ENCODE peak calls at places on chromosomes 3 and 15, in ten cellular contexts. V is GM12878, H is psoas muscle, S is foreskin fibroblast, J is B cell, N is MCF 10A, Y is right lobe of liver, K is fibroblast of pulmonary artery, T is cardiac fibroblast, E is brain microvascular endothelial cell. I is an unnamed sample.

GRCh38 chr3:71309342-71309741 is 274.2 kb downstream of the FOXP1 start:
- DNase-seq in E (no peak), H (no peak), K (no peak), J (no peak), Y (no peak), V (no peak), T (no peak), N (no peak), S (peak), I (no peak)

GRCh38 chr3:193869221-193870201 is 266.4 kb upstream of the HES1 start:
- DNase-seq in N (peak), J (peak), V (no peak), E (peak), K (peak), S (peak), Y (peak), T (peak), H (no peak), I (peak)

GRCh38 chr3:169147246-169148008 is 516.1 kb downstream of the MECOM start:
- DNase-seq in K (peak), E (peak), S (peak), Y (peak), N (peak), J (peak), V (no peak), H (peak), T (peak), I (no peak)

GRCh38 chr3:102571030-102571429 is 136.2 kb downstream of the ZPLD1 start:
- DNase-seq in Y (no peak), J (no peak), T (no peak), V (no peak), S (no peak), K (no peak), H (no peak), N (no peak), E (no peak), I (no peak)

GRCh38 chr3:179688847-179689246 is 36.0 kb downstream of the USP13 start:
- DNase-seq in S (no peak), Y (no peak), K (no peak), J (no peak), T (no peak), N (no peak), V (no peak), E (no peak), H (no peak), I (peak)

GRCh38 chr15:57296473-57297162 is 79.7 kb upstream of the CGNL1 start:
- DNase-seq in N (no peak), J (no peak), S (no peak), H (no peak), Y (no peak), K (no peak), T (no peak), E (no peak), V (no peak), I (no peak)

GRCh38 chr3:18808423-18808822 is 339.9 kb upstream of the KCNH8 start:
- DNase-seq in V (no peak), E (no peak), K (peak), S (no peak), Y (no peak), N (peak), H (no peak), T (no peak), J (no peak), I (no peak)

GRCh38 chr15:62975515-62975914 is 67.0 kb upstream of the TPM1 start:
- DNase-seq in T (no peak), H (no peak), E (no peak), V (no peak), S (no peak), J (no peak), N (no peak), Y (no peak), K (no peak), I (no peak)

GRCh38 chr15:98523912-98524255 is 124.5 kb upstream of the IGF1R start:
- DNase-seq in J (no peak), N (no peak), Y (no peak), K (no peak), T (no peak), H (no peak), V (no peak), E (no peak), S (no peak), I (no peak)

GRCh38 chr3:123321806-123322205 is 120.1 kb downstream of the SEC22A start:
- DNase-seq in Y (no peak), S (no peak), V (no peak), E (no peak), T (no peak), K (no peak), J (no peak), N (no peak), H (no peak), I (no peak)

GRCh38 chr15:88454231-88454630 is 13.0 kb downstream of the MRPL46 start:
- DNase-seq in J (no peak), V (no peak), H (no peak), K (peak), S (no peak), T (peak), Y (no peak), N (no peak), E (no peak), I (no peak)

GRCh38 chr15:28192772-28193171 is 93.7 kb upstream of the OCA2 start:
- DNase-seq in N (no peak), S (no peak), Y (no peak), K (no peak), V (no peak), E (no peak), H (no peak), T (peak), J (no peak), I (no peak)

GRCh38 chr3:61724183-61724582 is 162.8 kb downstream of the PTPRG start:
- DNase-seq in J (no peak), Y (no peak), K (no peak), T (no peak), S (no peak), H (no peak), V (peak), N (no peak), E (no peak), I (no peak)

GRCh38 chr15:23497710-23498111 is 50.7 kb upstream of the GOLGA6L2 start:
- DNase-seq in N (no peak), S (no peak), J (no peak), Y (no peak), E (peak), T (peak), K (no peak), V (no peak), H (no peak), I (no peak)

GRCh38 chr15:55715355-55716076 is 27.4 kb downstream of the PRTG start:
- DNase-seq in J (no peak), S (no peak), H (no peak), E (peak), T (no peak), V (no peak), N (no peak), K (no peak), Y (no peak), I (no peak)

GRCh38 chr3:15983693-15984092 is 185.9 kb upstream of the ANKRD28 start:
- DNase-seq in N (no peak), S (no peak), H (no peak), J (no peak), V (no peak), Y (no peak), T (no peak), K (no peak), E (no peak), I (no peak)

GRCh38 chr15:100230784-100231183 is 111.0 kb downstream of the ADAMTS17 start:
- DNase-seq in V (no peak), E (no peak), H (no peak), K (no peak), Y (no peak), T (no peak), J (no peak), S (no peak), N (peak), I (no peak)

GRCh38 chr3:43857361-43858051 is 166.8 kb downstream of the ABHD5 start:
- DNase-seq in N (no peak), T (peak), H (no peak), V (no peak), Y (no peak), E (peak), J (no peak), S (no peak), K (no peak), I (no peak)

GRCh38 chr3:23455775-23456174 is 252.6 kb downstream of the UBE2E2 start:
- DNase-seq in V (no peak), H (no peak), J (no peak), T (peak), Y (no peak), K (peak), S (peak), N (peak), E (peak), I (peak)

GRCh38 chr15:63909819-63910437 is 76.2 kb upstream of the HERC1 start:
- DNase-seq in N (no peak), T (peak), E (peak), K (peak), H (no peak), J (no peak), S (peak), Y (no peak), V (no peak), I (peak)

GRCh38 chr15:100885116-100885515 is 5.5 kb downstream of the ALDH1A3 start:
- DNase-seq in H (peak), K (no peak), E (no peak), T (no peak), S (no peak), V (no peak), Y (no peak), N (no peak), J (no peak), I (no peak)

GRCh38 chr3:177085784-177086183 is 111.5 kb downstream of the TBL1XR1 start:
- DNase-seq in E (no peak), Y (no peak), K (no peak), J (no peak), S (no peak), T (no peak), H (no peak), V (no peak), N (no peak), I (no peak)

GRCh38 chr3:11548721-11549131 is 95.0 kb downstream of the VGLL4 start:
- DNase-seq in E (peak), H (no peak), S (peak), V (no peak), T (peak), K (peak), Y (no peak), J (no peak), N (peak), I (no peak)

GRCh38 chr3:14423963-14424362 is 21.6 kb downstream of the SLC6A6 start:
- DNase-seq in V (no peak), J (no peak), N (no peak), H (no peak), Y (no peak), E (no peak), K (no peak), S (no peak), T (no peak), I (no peak)

GRCh38 chr3:25171118-25171912 is 256.7 kb upstream of the RARB start:
- DNase-seq in T (no peak), K (no peak), S (no peak), N (no peak), E (no peak), V (no peak), H (no peak), J (no peak), Y (no peak), I (no peak)

GRCh38 chr15:25763206-25763880 is 99.8 kb downstream of the ATP10A start:
- DNase-seq in H (no peak), Y (no peak), K (no peak), V (no peak), J (no peak), T (no peak), E (no peak), S (no peak), N (no peak), I (no peak)

GRCh38 chr3:102790742-102791141 is 355.9 kb downstream of the ZPLD1 start:
- DNase-seq in S (no peak), K (no peak), V (no peak), H (no peak), N (no peak), Y (no peak), T (no peak), J (no peak), E (no peak), I (peak)

GRCh38 chr3:127409421-127410136 is 121.7 kb upstream of the PRR20G start:
- DNase-seq in N (no peak), T (no peak), Y (no peak), J (no peak), S (no peak), E (no peak), H (peak), K (no peak), V (no peak), I (no peak)

GRCh38 chr3:149610351-149611105 is 47.3 kb downstream of the WWTR1 start:
- DNase-seq in H (no peak), T (no peak), V (no peak), E (no peak), J (no peak), N (no peak), S (no peak), K (no peak), Y (no peak), I (no peak)
- TF ChIP-seq CTCF in H (no peak), T (no peak), V (no peak), E (no peak), J (no peak), N (no peak), S (no peak), K (no peak), Y (no peak), I (no peak)

DNA sequence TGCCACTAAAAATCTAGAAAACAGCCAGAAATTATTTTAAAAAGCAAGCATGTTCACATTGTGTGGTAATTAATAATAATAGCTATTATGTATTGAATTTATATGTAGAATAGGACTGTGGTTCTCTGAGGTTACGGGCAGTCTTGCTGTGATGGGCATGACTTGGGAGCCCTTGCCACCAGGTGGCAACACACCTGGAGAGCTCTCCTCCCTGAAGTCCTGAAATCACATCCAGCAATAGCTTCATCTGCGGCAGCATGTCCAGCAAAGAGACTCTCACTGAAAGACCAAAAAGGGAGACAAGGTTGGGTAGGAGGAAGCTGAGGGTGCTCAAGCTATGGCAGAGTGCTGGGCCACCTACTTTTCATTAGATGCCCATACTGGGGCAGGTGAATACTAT is 206.8 kb upstream of the IL12A start:
- DNase-seq in N (no peak), Y (no peak), J (no peak), S (no peak), V (no peak), H (no peak), E (no peak), K (no peak), T (no peak), I (no peak)
- TF ChIP-seq CTCF in N (no peak), Y (no peak), J (no peak), S (no peak), V (no peak), H (no peak), E (no peak), K (no peak), T (no peak), I (no peak)

GRCh38 chr3:48929358-48930035 is 10.9 kb downstream of the ARIH2 start:
- DNase-seq in K (no peak), V (no peak), N (no peak), H (no peak), Y (no peak), J (no peak), S (no peak), E (peak), T (peak), I (no peak)

GRCh38 chr3:48930590-48930989 is 11.9 kb downstream of the ARIH2 start:
- DNase-seq in Y (no peak), T (no peak), S (no peak), V (no peak), H (no peak), N (no peak), J (no peak), K (no peak), E (no peak), I (no peak)

GRCh38 chr3:48927928-48928327 is 9.3 kb downstream of the ARIH2 start:
- DNase-seq in N (peak), E (no peak), Y (no peak), V (no peak), K (peak), J (no peak), T (peak), H (no peak), S (peak), I (no peak)

GRCh38 chr3:48928679-48929078 is 10.0 kb downstream of the ARIH2 start:
- DNase-seq in V (no peak), T (peak), K (peak), E (no peak), S (no peak), H (no peak), N (no peak), J (no peak), Y (no peak), I (no peak)

DNA sequence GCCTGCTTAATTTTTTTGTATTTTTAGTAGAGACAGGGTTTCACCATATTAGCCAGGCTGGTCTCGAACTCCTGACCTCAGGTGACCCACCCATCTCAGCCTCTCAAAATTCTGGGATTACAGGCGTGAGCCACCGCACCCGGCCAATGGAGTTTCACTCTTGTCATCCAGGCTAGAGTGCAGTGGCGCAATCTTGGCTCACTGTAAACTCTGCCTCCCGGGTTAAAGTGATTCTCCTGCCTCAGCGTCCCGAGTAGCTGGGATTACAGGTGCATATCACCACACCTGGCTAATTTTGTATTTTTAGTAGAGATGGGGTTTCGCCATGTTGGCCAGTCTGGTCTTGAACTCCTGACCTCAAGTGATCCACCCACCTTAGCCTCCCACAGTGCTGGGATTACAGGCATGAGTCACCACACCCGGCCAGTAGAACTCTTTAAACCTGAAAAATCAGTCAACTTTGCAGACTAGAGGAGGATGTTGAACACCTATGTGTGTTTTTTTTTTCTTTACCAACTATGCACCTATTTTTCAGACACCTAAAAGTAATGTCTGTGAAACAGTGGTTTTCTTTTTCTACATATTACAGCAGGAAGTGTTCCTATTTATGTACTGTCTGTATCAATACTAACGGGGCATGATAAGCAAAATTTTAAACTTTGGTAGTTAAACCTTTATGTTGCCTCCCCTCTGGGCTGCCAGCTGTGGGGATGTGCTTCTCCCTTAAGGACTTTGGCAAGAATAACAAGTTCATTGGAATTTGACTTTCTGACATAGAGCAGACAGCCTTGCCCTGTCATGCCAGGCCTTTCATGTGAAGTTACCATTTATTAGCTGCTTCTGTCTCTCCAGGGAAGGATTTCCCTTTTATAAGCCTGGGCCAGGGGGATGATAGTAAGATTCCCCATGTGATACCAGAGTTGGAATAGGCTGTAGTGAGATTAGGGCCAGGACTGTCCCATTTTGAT is 8.1 kb downstream of the ARIH2 start:
- DNase-seq in S (no peak), E (peak), K (peak), Y (no peak), N (peak), H (no peak), T (no peak), V (no peak), J (no peak), I (no peak)
- TF ChIP-seq CTCF in S (no peak), E (no peak), K (no peak), Y (no peak), N (no peak), H (no peak), T (no peak), V (no peak), J (no peak), I (no peak)

DNA sequence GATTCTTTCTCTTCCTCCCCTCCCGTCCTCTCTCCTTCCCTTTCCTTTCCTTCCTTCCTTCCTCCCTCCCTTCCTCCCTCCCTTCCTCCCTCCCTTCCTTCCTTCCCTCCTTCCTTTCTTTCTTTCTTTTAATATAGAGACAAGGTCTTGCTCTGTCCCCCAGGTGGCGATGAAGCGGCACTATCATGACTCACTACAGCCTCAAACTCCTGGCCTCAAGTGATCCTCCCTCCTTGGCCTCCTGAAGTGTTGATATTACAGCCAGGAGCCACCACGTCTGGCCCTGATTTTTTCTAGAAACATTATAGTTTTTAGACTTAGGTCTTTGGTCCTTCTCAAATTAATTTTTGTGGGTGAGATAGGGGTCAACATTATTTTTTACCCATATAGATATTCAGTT is 15.5 kb downstream of the GRM2 start:
- DNase-seq in E (no peak), T (no peak), Y (no peak), V (no peak), K (no peak), S (no peak), N (no peak), H (no peak), J (no peak), I (no peak)
- TF ChIP-seq CTCF in E (no peak), T (no peak), Y (no peak), V (no peak), K (no peak), S (no peak), N (no peak), H (no peak), J (no peak), I (no peak)

DNA sequence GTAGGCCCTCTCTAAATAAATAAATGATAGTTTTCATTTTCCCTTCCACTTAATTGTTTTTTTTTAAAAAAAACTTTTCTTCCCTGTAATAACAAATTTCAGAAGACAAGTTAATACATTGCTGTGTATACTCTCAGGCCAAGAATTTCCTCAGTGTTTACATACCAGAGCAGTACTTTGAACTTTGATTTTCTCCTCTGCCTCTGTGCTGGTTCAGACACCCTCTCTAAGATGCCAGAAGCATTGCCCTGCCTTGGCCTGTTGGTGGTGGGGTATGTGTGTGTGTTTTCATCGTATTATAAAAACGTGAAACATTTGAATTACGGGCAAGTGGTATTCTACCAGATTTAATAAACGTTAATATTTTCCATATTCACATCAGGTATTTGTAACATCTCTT is 70.1 kb downstream of the SMAD3 start:
- DNase-seq in H (no peak), V (no peak), Y (no peak), T (no peak), J (no peak), S (peak), N (no peak), E (no peak), K (peak), I (no peak)
- TF ChIP-seq CTCF in H (peak), V (no peak), Y (no peak), T (no peak), J (no peak), S (peak), N (no peak), E (no peak), K (no peak), I (no peak)